ENCODE peak calls at places on chromosome 5, in four cellular contexts. W, V, D and O are unnamed samples.

GRCh38 chr5:154197801-154198461 is 7.4 kb downstream of the GALNT10 start:
- DNase-seq in D (no peak), W (no peak), V (peak; percentile 44), O (no peak)

GRCh38 chr5:5182508-5183191 is 42.5 kb downstream of the ADAMTS16 start:
- DNase-seq in V (no peak), W (no peak), D (no peak), O (no peak)

GRCh38 chr5:102498271-102499034 is at the start of gene SLCO6A1:
- DNase-seq in W (no peak), D (no peak), V (no peak), O (no peak)

GRCh38 chr5:113164016-113164415 is 187.4 kb downstream of the DCP2 start:
- DNase-seq in D (no peak), W (no peak), V (no peak), O (no peak)

GRCh38 chr5:72203251-72203845 is 96.1 kb downstream of the MAP1B start:
- DNase-seq in W (no peak), V (no peak), D (no peak), O (no peak)

GRCh38 chr5:83472508-83473343 is 1.2 kb downstream of the VCAN start:
- DNase-seq in V (no peak), W (peak; percentile 73), D (no peak), O (no peak)

GRCh38 chr5:81817980-81818379 is 67.1 kb upstream of the SSBP2 start:
- DNase-seq in W (no peak), V (no peak), D (no peak), O (no peak)

GRCh38 chr5:44640945-44641456 is 167.7 kb upstream of the MRPS30 start:
- DNase-seq in W (no peak), D (no peak), V (no peak), O (no peak)

GRCh38 chr5:146441896-146442295 is 5.2 kb upstream of the TCERG1 start:
- DNase-seq in D (no peak), V (no peak), W (no peak), O (no peak)

GRCh38 chr5:28369418-28369817 is 1331.0 kb upstream of the CDH9 start:
- DNase-seq in W (no peak), V (no peak), D (no peak), O (no peak)

GRCh38 chr5:140131967-140132409 is 6.3 kb downstream of the IGIP start:
- DNase-seq in D (no peak), V (no peak), W (no peak), O (no peak)

GRCh38 chr5:137959488-137959887 is 70.2 kb downstream of the PKD2L2 start:
- DNase-seq in D (no peak), W (no peak), V (no peak), O (no peak)

GRCh38 chr5:159772698-159773061 is 143.6 kb upstream of the ADRA1B start:
- DNase-seq in V (no peak), D (no peak), W (no peak), O (no peak)

GRCh38 chr5:159774476-159775031 is 141.7 kb upstream of the ADRA1B start:
- DNase-seq in V (no peak), D (no peak), W (no peak), O (no peak)

GRCh38 chr5:159775890-159776289 is 140.4 kb upstream of the ADRA1B start:
- DNase-seq in V (no peak), W (no peak), D (no peak), O (no peak)

GRCh38 chr5:159777049-159777448 is 139.2 kb upstream of the ADRA1B start:
- DNase-seq in D (no peak), W (no peak), V (no peak), O (no peak)

GRCh38 chr5:159773062-159773924 is 143.0 kb upstream of the ADRA1B start:
- DNase-seq in V (no peak), D (peak; percentile 16), W (peak; percentile 89), O (peak; percentile 15)
- TF ChIP-seq CTCF in V (peak; percentile 46), D (no peak), W (peak; percentile 57), O (peak; percentile 73)

DNA sequence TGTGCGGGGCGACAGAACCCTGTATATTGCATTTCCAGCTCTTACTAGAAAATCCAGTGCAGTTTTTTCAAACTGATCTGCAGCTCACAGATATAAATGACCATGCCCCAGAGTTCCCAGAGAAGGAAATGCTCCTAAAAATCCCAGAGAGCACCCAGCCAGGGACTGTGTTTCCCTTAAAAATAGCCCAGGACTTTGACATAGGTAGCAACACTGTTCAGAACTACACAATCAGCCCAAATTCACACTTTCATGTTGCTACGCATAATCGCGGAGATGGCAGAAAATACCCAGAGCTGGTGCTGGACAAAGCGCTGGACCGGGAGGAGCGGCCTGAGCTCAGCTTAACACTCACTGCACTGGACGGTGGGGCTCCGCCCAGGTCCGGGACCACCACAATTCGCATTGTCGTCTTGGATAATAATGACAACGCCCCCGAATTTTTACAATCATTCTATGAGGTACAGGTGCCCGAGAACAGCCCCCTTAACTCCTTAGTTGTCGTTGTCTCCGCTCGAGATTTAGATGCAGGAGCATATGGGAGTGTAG is 786 bp downstream of the PCDHB5 start:
- DNase-seq in W (no peak), V (no peak), D (no peak), O (no peak)
- H3K9me3 ChIP-seq in W (peaks cover 69% of the 10 kb centered on the region), V (peaks cover 9% of the 10 kb centered on the region), D (no peaks in the 10 kb centered on the region), O (no peaks in the 10 kb centered on the region)

GRCh38 chr5:431711-432050 is 11.3 kb upstream of the EXOC3 start:
- DNase-seq in D (no peak), V (no peak), W (no peak), O (no peak)
- TF ChIP-seq CTCF in D (no peak), V (no peak), W (no peak), O (no peak)

GRCh38 chr5:76438025-76438424 is 34.9 kb downstream of the IQGAP2 start:
- DNase-seq in W (no peak), V (no peak), D (no peak), O (no peak)

GRCh38 chr5:76439201-76439600 is 36.1 kb downstream of the IQGAP2 start:
- DNase-seq in D (no peak), V (no peak), W (no peak), O (no peak)

GRCh38 chr5:76441890-76442673 is 39.0 kb downstream of the IQGAP2 start:
- DNase-seq in V (no peak), W (no peak), D (no peak), O (no peak)

GRCh38 chr5:76441101-76441500 is 38.0 kb downstream of the IQGAP2 start:
- DNase-seq in V (no peak), D (no peak), W (no peak), O (no peak)

DNA sequence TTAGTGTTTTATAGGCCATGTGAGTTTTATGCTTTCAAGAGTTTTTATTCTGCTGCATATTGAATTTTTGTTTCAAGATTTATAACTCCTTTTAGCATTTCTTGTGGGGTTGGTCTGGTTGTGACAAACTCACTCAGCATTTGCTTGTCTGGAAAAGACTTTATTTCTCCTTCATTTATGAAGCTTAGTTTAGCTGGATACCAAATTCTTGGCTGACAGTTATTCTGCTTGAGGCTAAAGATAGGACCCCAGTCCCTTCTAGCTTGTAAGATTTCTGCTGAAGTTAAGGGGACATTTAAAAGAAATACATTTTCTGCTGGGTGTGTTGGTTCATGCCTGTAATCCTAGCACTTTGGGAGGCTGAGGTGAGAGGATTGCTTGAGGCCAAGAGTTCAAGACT is 36.8 kb downstream of the IQGAP2 start:
- DNase-seq in D (no peak), W (no peak), V (no peak), O (no peak)
- H3K9me3 ChIP-seq in D (no peaks in the 10 kb centered on the region), W (peaks cover 12% of the 10 kb centered on the region), V (peaks cover 13% of the 10 kb centered on the region), O (no peaks in the 10 kb centered on the region)

GRCh38 chr5:163505049-163505474 is 357 bp upstream of the MAT2B start:
- DNase-seq in W (peak; percentile 24), V (no peak), D (no peak), O (no peak)

GRCh38 chr5:163503106-163504090 is 2.0 kb upstream of the MAT2B start:
- DNase-seq in D (no peak), W (peak; percentile 72), V (peak; percentile 67), O (no peak)

GRCh38 chr5:163506726-163507125 is 1.3 kb downstream of the MAT2B start:
- DNase-seq in D (no peak), V (no peak), W (no peak), O (no peak)

GRCh38 chr5:163504091-163504931 is 1.1 kb upstream of the MAT2B start:
- DNase-seq in V (peak; percentile 27), D (no peak), W (peak; percentile 46), O (no peak)

GRCh38 chr5:163505475-163506457 is at the start of gene MAT2B:
- DNase-seq in D (peak; percentile 92), W (peak; percentile 97), V (peak; percentile 87), O (peak; percentile 75)
- TF ChIP-seq CTCF in D (peak; percentile 48), W (peak; percentile 74), V (peak; percentile 81), O (peak; percentile 79)